ENCODE peak calls at places on chromosome 19, in six cellular contexts. I is Calu3; Y is immature natural killer cell; T is GF-D8; G is stimulated activated CD4-positive, alpha-beta T cell treated with anti-CD3 and anti-CD28 coated beads, Interleukin-12 subunit alpha, Interleukin-12 subunit beta, amount 100 ng/mL, for 4 hours; X is mucosa of descending colon. D is an unnamed sample.

GRCh38 chr19:34309368-34310138 is 55.2 kb downstream of the GARRE1 start:
- DNase-seq in I (no peak), Y (no peak), T (no peak), G (no peak), X (no peak), D (no peak)

GRCh38 chr19:47756627-47756929 is 11.2 kb downstream of the NOP53 start:
- DNase-seq in I (no peak), Y (no peak), T (no peak), G (no peak), X (no peak), D (peak)

GRCh38 chr19:1070576-1070930 is 3.6 kb downstream of the ARHGAP45 start:
- DNase-seq in I (no peak), Y (no peak), T (no peak), G (no peak), X (no peak), D (no peak)

GRCh38 chr19:13181747-13182388 is 31.7 kb downstream of the IER2 start:
- DNase-seq in I (no peak), Y (peak), T (peak), G (no peak), X (peak), D (peak)

GRCh38 chr19:38190793-38191192 is 33.2 kb downstream of the DPF1 start:
- DNase-seq in I (no peak), Y (no peak), T (no peak), G (no peak), X (no peak), D (no peak)

GRCh38 chr19:10855879-10856522 is 7.8 kb downstream of the C19orf38 start:
- DNase-seq in I (peak), Y (no peak), T (no peak), G (no peak), X (no peak), D (no peak)

GRCh38 chr19:19217110-19217509 is 5.4 kb downstream of the NCAN start:
- DNase-seq in I (no peak), Y (no peak), T (no peak), G (no peak), X (no peak), D (no peak)

GRCh38 chr19:41620171-41620570 is 6.7 kb downstream of the CEACAM4 start:
- DNase-seq in I (no peak), Y (no peak), T (no peak), G (no peak), X (no peak), D (no peak)

GRCh38 chr19:4684312-4685095 is 14.4 kb upstream of the MYDGF start:
- DNase-seq in I (no peak), Y (no peak), T (no peak), G (no peak), X (no peak), D (no peak)